ENCODE peak calls at places on chromosomes 16 and 17, in seven cellular contexts. P is Calu3, I is AG04450, K is tibial artery, D is mucosa of descending colon, W is GM12865, U is upper lobe of right lung. M is an unnamed sample.

GRCh38 chr16:84619103-84619460 is 1.2 kb upstream of the COTL1 start:
- DNase-seq in U (no peak), K (no peak), D (no peak), W (no peak), I (no peak), P (no peak), M (no peak)

GRCh38 chr17:76922084-76922483 is 53.9 kb downstream of the MGAT5B start:
- DNase-seq in I (no peak), P (no peak), U (no peak), K (no peak), W (no peak), D (no peak), M (no peak)

GRCh38 chr17:78300962-78301820 is 58.7 kb downstream of the SOCS3 start:
- DNase-seq in I (no peak), U (no peak), K (no peak), D (no peak), W (no peak), P (no peak), M (no peak)

GRCh38 chr17:82241183-82241925 is 12.5 kb downstream of the SLC16A3 start:
- DNase-seq in U (peak), D (peak), P (peak), W (no peak), K (peak), I (no peak), M (peak)

GRCh38 chr17:76246080-76247066 is 6.1 kb upstream of the RNF157 start:
- DNase-seq in P (no peak), W (peak), K (peak), I (no peak), U (no peak), D (no peak), M (peak)

GRCh38 chr16:47907109-47907508 is 248.7 kb downstream of the ABCC12 start:
- DNase-seq in I (no peak), U (no peak), W (no peak), P (no peak), D (no peak), K (no peak), M (no peak)

GRCh38 chr16:68436581-68436980 is 11.7 kb downstream of the SMPD3 start:
- DNase-seq in D (no peak), W (peak), P (no peak), I (no peak), K (no peak), U (no peak), M (no peak)

GRCh38 chr17:40343126-40344119 is 21.1 kb downstream of the GJD3 start:
- DNase-seq in D (peak), P (no peak), W (no peak), K (no peak), U (peak), I (no peak), M (no peak)

GRCh38 chr16:58020628-58021521 is 4.7 kb upstream of the MMP15 start:
- DNase-seq in W (peak), K (no peak), I (no peak), P (peak), U (peak), D (peak), M (no peak)

GRCh38 chr16:71383054-71383773 is 24.7 kb downstream of the CALB2 start:
- DNase-seq in P (no peak), W (peak), D (no peak), K (no peak), I (no peak), U (no peak), M (no peak)

GRCh38 chr17:1736348-1737281 is 6.1 kb upstream of the SERPINF2 start:
- DNase-seq in P (no peak), U (peak), I (peak), K (peak), W (peak), D (no peak), M (no peak)

GRCh38 chr17:75250009-75250471 is 11.4 kb downstream of the GGA3 start:
- DNase-seq in K (no peak), I (no peak), U (no peak), P (peak), D (no peak), W (peak), M (peak)

GRCh38 chr17:42276359-42276608 is at the start of gene STAT5B:
- DNase-seq in K (peak), D (peak), I (no peak), W (peak), U (peak), P (peak), M (peak)

GRCh38 chr17:20284018-20284417 is 183.3 kb downstream of the LGALS9B start:
- DNase-seq in P (no peak), U (no peak), D (no peak), I (no peak), W (no peak), K (no peak), M (no peak)

DNA sequence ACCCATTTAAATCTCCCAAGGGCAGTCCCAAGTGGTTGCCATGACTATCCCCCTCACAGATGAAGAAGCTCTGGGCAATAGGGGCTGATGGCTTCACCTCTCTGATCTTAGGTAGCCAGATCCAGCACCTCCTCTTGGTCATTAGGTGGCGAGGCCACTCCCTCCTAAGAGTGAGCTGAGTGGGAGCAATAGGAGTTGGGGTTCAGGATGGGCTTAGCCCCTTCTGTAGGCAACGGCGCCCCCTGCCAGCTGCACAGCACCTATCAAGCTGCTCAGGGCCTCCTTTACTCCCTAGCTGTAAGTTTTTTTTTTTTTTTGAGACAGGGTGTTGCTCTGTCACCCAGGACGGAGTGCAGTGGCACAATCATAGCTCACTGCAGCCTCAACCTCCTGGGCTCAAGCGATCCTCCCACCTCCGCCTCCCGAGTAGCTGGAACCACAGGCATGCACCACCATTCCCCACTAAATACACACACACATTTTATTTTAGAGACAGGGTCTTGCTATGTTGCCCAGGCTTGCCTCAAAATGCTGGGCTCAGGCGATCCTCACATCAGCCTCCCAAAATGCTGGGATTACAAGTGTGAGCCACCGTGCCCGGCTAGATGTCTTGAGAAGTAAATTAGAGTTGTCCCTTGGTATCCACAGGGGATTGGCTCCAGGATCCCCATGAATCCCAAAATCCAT is 3.5 kb upstream of the RRAD start:
- DNase-seq in K (no peak), D (no peak), I (no peak), U (no peak), P (peak), W (peak), M (no peak)
- TF ChIP-seq CTCF in K (no peak), D (no peak), I (peak), U (peak), P (peak), W (peak), M (peak)

GRCh38 chr16:30521873-30522641 is 4.3 kb downstream of the ZNF768 start:
- DNase-seq in W (no peak), I (no peak), D (peak), K (no peak), P (no peak), U (no peak), M (no peak)
- TF ChIP-seq CTCF in W (no peak), I (no peak), D (no peak), K (no peak), P (no peak), U (no peak), M (no peak)

DNA sequence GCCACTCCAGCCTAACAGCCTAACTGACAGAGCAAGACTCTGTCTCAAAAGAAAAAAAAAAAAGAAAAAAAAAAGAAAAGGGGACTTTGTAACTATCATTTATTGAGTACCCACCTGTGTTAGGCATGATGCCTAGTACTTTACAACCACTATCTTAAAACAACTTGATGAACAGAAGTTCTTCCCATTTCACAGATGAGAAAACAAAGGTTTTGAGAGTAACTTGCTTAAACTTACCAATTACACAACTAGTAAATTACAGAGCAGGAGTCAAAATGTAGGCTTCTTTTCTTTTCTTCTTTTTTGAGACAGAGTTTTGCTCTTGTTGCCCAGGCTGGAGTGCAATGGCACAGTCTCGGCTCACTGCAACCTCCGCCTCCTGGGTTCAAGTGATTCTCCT is 96.8 kb upstream of the CORO6 start:
- DNase-seq in I (no peak), W (no peak), U (no peak), D (no peak), P (no peak), K (no peak), M (no peak)
- TF ChIP-seq CTCF in I (no peak), W (no peak), U (no peak), D (no peak), P (no peak), K (no peak), M (no peak)

GRCh38 chr16:22141746-22142145 is 20.6 kb upstream of the SDR42E2 start:
- DNase-seq in U (no peak), K (no peak), I (no peak), P (peak), W (peak), D (no peak), M (no peak)
- TF ChIP-seq CTCF in U (peak), K (no peak), I (peak), P (peak), W (peak), D (no peak), M (peak)

DNA sequence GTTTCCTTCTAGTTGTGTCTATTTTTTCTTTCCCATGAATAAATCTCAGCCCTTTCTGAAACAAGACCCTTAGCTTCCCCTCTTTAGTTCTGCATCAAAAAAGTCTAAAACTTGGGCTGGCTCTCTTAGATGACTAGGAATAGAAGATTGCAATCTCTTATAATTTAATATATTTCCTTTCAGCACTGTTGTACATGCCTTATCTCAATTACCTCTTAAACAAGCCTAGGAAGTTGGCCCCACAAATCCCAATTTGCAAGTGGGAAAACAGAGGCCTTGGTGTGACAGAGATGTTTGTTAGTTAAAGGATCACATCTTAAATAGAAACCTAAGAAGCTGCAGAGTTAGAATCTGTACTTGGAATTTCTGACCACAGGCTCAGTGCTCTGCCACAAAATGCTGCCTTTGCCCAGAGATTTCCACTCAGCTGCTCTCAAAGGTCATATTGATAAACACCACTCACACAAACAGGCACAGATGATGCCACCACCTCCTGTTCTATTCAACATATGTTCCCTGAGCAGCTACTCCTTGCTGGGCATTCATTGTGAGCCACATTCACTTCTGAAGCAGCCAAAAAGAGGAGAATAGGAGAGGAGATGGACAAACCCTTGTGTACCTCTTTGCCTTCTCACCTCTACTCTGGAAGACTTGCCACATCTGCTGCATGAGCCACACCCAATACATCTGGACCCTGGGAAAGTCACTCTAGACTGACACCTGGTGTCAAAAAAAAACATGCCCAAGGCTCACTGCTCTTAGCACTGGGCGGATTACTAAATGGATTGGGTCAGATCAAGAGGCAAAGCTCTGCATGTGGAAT is 5.5 kb downstream of the CCDC182 start:
- DNase-seq in W (peak), D (no peak), I (no peak), U (no peak), P (peak), K (no peak), M (no peak)
- TF ChIP-seq CTCF in W (peak), D (no peak), I (peak), U (peak), P (no peak), K (no peak), M (peak)

M was measured in GM06990.